ENCODE peak calls at places on chromosomes 2 and 18, in five cellular contexts. One of them, this sample, is unnamed.

GRCh38 chr18:730692-731091 is 18.3 kb upstream of the ENOSF1 start:
- DNase-seq in trophoblast cell: no peak
- DNase-seq in H9: no peak
- DNase-seq in neuronal stem cell: no peak
- DNase-seq in H1: no peak
- DNase-seq in this sample: no peak

GRCh38 chr2:11677146-11678055 is 7.4 kb upstream of the NTSR2 start:
- DNase-seq in trophoblast cell: no peak
- DNase-seq in H1: no peak
- DNase-seq in neuronal stem cell: no peak
- DNase-seq in H9: peak; percentile 77
- DNase-seq in this sample: no peak

GRCh38 chr18:25826823-25827617 is 263.4 kb downstream of the SS18 start:
- DNase-seq in neuronal stem cell: no peak
- DNase-seq in H9: no peak
- DNase-seq in trophoblast cell: peak; percentile 56
- DNase-seq in H1: no peak
- DNase-seq in this sample: no peak

GRCh38 chr18:11994346-11994707 is 13.0 kb downstream of the IMPA2 start:
- DNase-seq in neuronal stem cell: no peak
- DNase-seq in H1: no peak
- DNase-seq in trophoblast cell: peak; percentile 92
- DNase-seq in H9: no peak
- DNase-seq in this sample: peak; percentile 88

GRCh38 chr2:202773576-202773975 is 98.0 kb downstream of the ICA1L start:
- DNase-seq in H1: no peak
- DNase-seq in trophoblast cell: no peak
- DNase-seq in neuronal stem cell: no peak
- DNase-seq in H9: no peak
- DNase-seq in this sample: no peak

GRCh38 chr2:167487728-167488127 is 599.4 kb downstream of the XIRP2 start:
- DNase-seq in neuronal stem cell: no peak
- DNase-seq in trophoblast cell: no peak
- DNase-seq in H1: no peak
- DNase-seq in H9: no peak
- DNase-seq in this sample: no peak

GRCh38 chr18:57533901-57534300 is 52.6 kb downstream of the FECH start:
- DNase-seq in H9: no peak
- DNase-seq in H1: no peak
- DNase-seq in neuronal stem cell: peak; percentile 24
- DNase-seq in trophoblast cell: no peak
- DNase-seq in this sample: no peak

GRCh38 chr2:157809212-157809611 is 66.9 kb downstream of the ACVR1 start:
- DNase-seq in neuronal stem cell: no peak
- DNase-seq in H9: no peak
- DNase-seq in H1: no peak
- DNase-seq in trophoblast cell: peak; percentile 6
- DNase-seq in this sample: peak; percentile 54

GRCh38 chr2:131104487-131105155 is 515 bp upstream of the PLEKHB2 start:
- DNase-seq in H9: no peak
- DNase-seq in H1: no peak
- DNase-seq in trophoblast cell: peak; percentile 68
- DNase-seq in neuronal stem cell: no peak
- DNase-seq in this sample: peak; percentile 89

DNA sequence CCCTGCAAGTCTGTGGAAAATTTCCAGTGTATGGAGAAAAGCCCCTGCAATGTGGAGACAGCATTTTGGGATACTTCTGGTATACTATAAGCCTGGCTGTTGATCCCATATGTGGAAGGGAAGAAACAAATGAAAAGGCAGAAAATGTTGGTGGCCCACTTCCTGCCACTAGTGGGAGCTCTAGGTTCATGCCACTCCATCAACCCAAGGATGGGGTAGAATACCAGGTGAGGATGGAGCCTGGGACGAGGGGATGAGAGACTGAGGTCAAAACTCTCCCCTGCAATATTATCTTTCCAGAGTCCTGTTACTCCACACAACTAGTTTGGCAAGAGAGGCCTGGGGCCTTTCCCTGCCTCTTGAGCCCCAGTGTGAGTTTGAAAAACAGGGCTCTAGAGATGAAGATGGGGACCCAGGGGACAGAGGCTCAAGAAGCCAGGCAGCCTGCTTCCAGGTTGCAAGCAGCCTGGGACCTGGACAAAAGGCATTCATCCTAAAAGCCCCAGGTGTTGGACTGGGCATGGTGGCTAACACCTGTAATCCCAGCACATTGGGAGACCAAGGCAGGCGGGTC is 31.9 kb downstream of the BMP10 start:
- DNase-seq in neuronal stem cell: no peak
- DNase-seq in H9: no peak
- DNase-seq in trophoblast cell: peak; percentile 72
- DNase-seq in H1: no peak
- DNase-seq in this sample: no peak
- H2BK12ac ChIP-seq in neuronal stem cell: no peak overlapping the region
- H2BK12ac ChIP-seq in H9: no peak overlapping the region
- H2BK12ac ChIP-seq in trophoblast cell: no peak overlapping the region
- H2BK12ac ChIP-seq in H1: no peak overlapping the region
- H2BK12ac ChIP-seq in this sample: peak overlapping the region; percentile 73

DNA sequence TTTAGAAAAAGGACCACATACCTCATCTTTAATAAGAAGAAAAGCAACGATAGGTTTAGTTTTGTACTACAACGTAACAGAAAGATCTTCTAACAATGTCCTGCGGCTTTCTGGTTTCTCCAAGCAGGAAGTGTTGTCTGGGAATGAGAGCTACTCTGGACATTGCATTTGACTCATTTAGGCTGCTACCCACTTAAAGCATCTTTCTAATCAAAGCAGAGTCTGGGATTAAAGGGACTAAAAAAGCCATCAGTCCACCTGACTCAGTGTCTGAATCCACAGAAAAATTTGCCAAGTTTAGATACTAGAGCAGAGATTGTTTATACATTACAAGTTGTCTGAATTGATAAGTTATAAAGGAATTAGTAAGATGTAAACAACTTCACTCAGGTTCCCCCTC is 70.1 kb upstream of the SMIM21 start:
- DNase-seq in H1: no peak
- DNase-seq in trophoblast cell: no peak
- DNase-seq in H9: no peak
- DNase-seq in neuronal stem cell: no peak
- DNase-seq in this sample: no peak
- H4K91ac ChIP-seq in H1: no peak overlapping the region
- H4K91ac ChIP-seq in trophoblast cell: no peak overlapping the region
- H4K91ac ChIP-seq in H9: no peak overlapping the region
- H4K91ac ChIP-seq in neuronal stem cell: no peak overlapping the region
- H4K91ac ChIP-seq in this sample: no peak overlapping the region

GRCh38 chr18:68504441-68505221 is 210.3 kb downstream of the TMX3 start:
- DNase-seq in trophoblast cell: no peak
- DNase-seq in H1: no peak
- DNase-seq in neuronal stem cell: no peak
- DNase-seq in H9: no peak
- DNase-seq in this sample: no peak

GRCh38 chr18:68509902-68510301 is 205.0 kb downstream of the TMX3 start:
- DNase-seq in H1: no peak
- DNase-seq in H9: no peak
- DNase-seq in trophoblast cell: no peak
- DNase-seq in neuronal stem cell: no peak
- DNase-seq in this sample: no peak

DNA sequence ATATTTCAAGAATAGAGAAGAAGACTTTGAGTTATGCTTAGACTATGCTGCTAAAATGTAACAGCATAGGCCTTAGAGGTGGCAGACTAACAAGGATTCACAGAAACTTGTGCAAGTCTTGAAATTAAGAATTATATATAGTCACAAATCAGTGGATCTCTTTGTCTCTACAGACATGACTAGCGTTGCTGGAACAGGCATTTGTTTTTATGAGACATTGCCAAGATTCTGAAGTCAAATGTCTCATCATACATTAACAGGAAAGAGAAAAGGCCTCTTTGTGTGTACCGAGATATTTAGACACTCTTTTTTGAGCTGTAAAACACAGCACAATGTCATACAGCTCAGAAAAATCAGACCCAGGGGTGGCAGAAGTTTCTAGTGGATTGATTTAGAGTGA is 207.1 kb downstream of the TMX3 start:
- DNase-seq in H1: no peak
- DNase-seq in trophoblast cell: no peak
- DNase-seq in H9: no peak
- DNase-seq in neuronal stem cell: no peak
- DNase-seq in this sample: no peak
- H2BK12ac ChIP-seq in H1: no peak overlapping the region
- H2BK12ac ChIP-seq in trophoblast cell: no peak overlapping the region
- H2BK12ac ChIP-seq in H9: no peak overlapping the region
- H2BK12ac ChIP-seq in neuronal stem cell: no peak overlapping the region
- H2BK12ac ChIP-seq in this sample: no peak overlapping the region

DNA sequence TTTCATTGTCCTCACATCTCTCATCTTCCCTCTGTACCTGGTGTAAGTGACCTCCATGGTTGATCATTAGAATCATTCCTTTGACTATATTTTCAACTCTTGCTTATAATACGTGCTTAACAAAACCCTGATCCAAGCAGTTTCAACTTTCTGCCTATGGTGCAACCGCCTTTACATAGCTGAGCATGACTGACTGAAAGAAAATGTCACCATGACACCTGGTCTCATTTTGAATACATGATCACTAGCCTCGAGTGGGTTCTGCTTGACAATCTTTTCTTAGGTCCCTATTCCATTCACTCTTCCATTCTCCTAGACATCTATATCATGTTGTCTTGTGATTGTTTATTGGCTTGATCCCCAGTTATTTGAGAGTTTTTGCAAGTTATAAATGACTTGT is 78.9 kb upstream of the STAM2 start:
- DNase-seq in neuronal stem cell: no peak
- DNase-seq in trophoblast cell: peak; percentile 79
- DNase-seq in H1: no peak
- DNase-seq in H9: no peak
- DNase-seq in this sample: no peak
- H4K91ac ChIP-seq in neuronal stem cell: no peak overlapping the region
- H4K91ac ChIP-seq in trophoblast cell: no peak overlapping the region
- H4K91ac ChIP-seq in H1: no peak overlapping the region
- H4K91ac ChIP-seq in H9: no peak overlapping the region
- H4K91ac ChIP-seq in this sample: no peak overlapping the region

DNA sequence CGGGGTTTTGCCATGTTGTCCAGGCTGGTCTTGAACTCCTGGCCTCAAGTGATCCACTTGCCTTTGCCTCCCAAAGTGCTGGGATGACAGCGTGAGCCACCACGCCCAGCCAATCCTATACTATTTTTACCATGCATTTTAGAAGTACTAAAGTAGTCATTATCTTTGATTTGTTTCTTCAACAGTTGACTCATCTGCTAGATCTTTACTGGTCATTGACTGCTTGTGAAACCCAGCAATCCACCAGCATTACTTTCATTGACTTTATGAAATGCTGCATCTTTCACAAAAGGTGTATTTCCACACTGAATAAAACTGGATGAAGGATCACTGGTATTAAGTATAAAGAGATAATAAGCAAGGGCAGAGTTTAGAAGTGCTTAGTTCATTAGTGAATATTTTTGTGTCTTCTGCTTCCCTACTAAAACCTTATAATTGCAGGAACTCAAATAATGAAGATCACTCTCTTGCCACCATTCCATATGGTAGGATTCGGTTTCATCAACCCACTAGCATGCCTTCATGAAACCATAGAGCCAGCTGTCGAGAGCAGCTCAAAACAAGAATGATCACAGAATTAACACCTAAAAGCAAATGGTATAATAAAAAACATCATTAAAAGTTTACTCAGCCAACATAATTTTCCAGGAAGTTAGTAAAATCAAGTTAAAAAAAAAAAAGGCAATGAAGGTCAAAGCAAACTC is 33.1 kb downstream of the IRS1 start:
- DNase-seq in neuronal stem cell: no peak
- DNase-seq in H9: no peak
- DNase-seq in trophoblast cell: no peak
- DNase-seq in H1: no peak
- DNase-seq in this sample: peak; percentile 68
- H2BK12ac ChIP-seq in neuronal stem cell: no peak overlapping the region
- H2BK12ac ChIP-seq in H9: no peak overlapping the region
- H2BK12ac ChIP-seq in trophoblast cell: no peak overlapping the region
- H2BK12ac ChIP-seq in H1: no peak overlapping the region
- H2BK12ac ChIP-seq in this sample: no peak overlapping the region

DNA sequence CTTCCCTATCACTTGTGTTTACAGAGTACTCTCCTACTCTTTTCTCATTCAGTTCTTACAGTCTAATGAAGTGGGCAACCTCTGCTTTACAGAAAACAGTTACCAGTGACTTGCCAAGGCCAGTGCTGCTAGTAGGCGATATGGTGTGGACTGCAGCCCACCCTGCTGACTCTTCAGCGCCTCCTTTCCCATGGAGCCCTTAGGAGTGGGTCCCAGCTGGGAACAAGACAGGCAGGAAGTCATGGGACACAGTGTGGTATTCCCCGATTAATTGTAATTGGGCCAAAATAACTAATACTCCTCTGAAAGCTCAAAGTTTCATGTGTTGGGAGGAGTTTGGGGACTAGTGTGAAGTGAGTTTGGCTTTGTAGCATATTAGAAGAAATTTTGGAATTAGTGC is 120.1 kb upstream of the EML6 start:
- DNase-seq in H9: no peak
- DNase-seq in H1: no peak
- DNase-seq in neuronal stem cell: no peak
- DNase-seq in trophoblast cell: no peak
- DNase-seq in this sample: no peak
- H4K91ac ChIP-seq in H9: no peak overlapping the region
- H4K91ac ChIP-seq in H1: no peak overlapping the region
- H4K91ac ChIP-seq in neuronal stem cell: no peak overlapping the region
- H4K91ac ChIP-seq in trophoblast cell: no peak overlapping the region
- H4K91ac ChIP-seq in this sample: no peak overlapping the region

GRCh38 chr2:101302016-101302415 is 6.5 kb downstream of the RNF149 start:
- DNase-seq in trophoblast cell: no peak
- DNase-seq in neuronal stem cell: no peak
- DNase-seq in H9: no peak
- DNase-seq in H1: no peak
- DNase-seq in this sample: no peak
- H2BK12ac ChIP-seq in trophoblast cell: no peak overlapping the region
- H2BK12ac ChIP-seq in neuronal stem cell: no peak overlapping the region
- H2BK12ac ChIP-seq in H9: no peak overlapping the region
- H2BK12ac ChIP-seq in H1: no peak overlapping the region
- H2BK12ac ChIP-seq in this sample: no peak overlapping the region

GRCh38 chr18:67273288-67273687 is 243.2 kb downstream of the DSEL start:
- DNase-seq in trophoblast cell: no peak
- DNase-seq in H9: no peak
- DNase-seq in H1: no peak
- DNase-seq in neuronal stem cell: no peak
- DNase-seq in this sample: no peak
- H4K91ac ChIP-seq in trophoblast cell: no peak overlapping the region
- H4K91ac ChIP-seq in H9: no peak overlapping the region
- H4K91ac ChIP-seq in H1: no peak overlapping the region
- H4K91ac ChIP-seq in neuronal stem cell: no peak overlapping the region
- H4K91ac ChIP-seq in this sample: no peak overlapping the region

This sample was measured in mesenchymal stem cell.